ENCODE peak calls at places on chromosomes 2 and 18, in nine cellular contexts. G, K, E, R, V, X, A, H and J are unnamed samples.

GRCh38 chr18:3821524-3821923 is 371.6 kb downstream of the TGIF1 start:
- DNase-seq in K (no peak), G (no peak), E (no peak), X (no peak), A (no peak), V (no peak), R (peak; percentile 25), H (no peak), J (no peak)

GRCh38 chr2:206783718-206784117 is 18.3 kb downstream of the FASTKD2 start:
- DNase-seq in H (no peak), X (no peak), E (no peak), A (peak; percentile 29), R (peak; percentile 9), G (no peak), K (no peak), V (no peak), J (peak; percentile 13)

GRCh38 chr2:145849466-145849865 is 1329.5 kb upstream of the ZEB2 start:
- DNase-seq in K (no peak), A (no peak), H (no peak), X (no peak), G (no peak), R (no peak), E (no peak), V (no peak), J (no peak)

GRCh38 chr2:162768646-162769045 is 69.9 kb downstream of the KCNH7 start:
- DNase-seq in E (no peak), A (peak; percentile 2), R (no peak), K (no peak), X (no peak), G (peak; percentile 29), V (no peak), H (no peak), J (no peak)

GRCh38 chr2:172870396-172870795 is 134.8 kb downstream of the RAPGEF4 start:
- DNase-seq in K (no peak), G (no peak), E (no peak), X (no peak), V (no peak), A (no peak), R (no peak), H (no peak), J (no peak)

GRCh38 chr2:149561309-149561926 is 26.2 kb downstream of the MMADHC start:
- DNase-seq in R (peak; percentile 48), A (peak; percentile 47), H (peak; percentile 17), G (peak; percentile 31), K (no peak), E (no peak), X (peak; percentile 49), V (no peak), J (peak; percentile 57)

GRCh38 chr2:190447766-190448165 is 39.6 kb downstream of the MFSD6 start:
- DNase-seq in V (no peak), G (no peak), K (no peak), H (no peak), X (no peak), R (no peak), E (no peak), A (no peak), J (no peak)

GRCh38 chr2:59458862-59459261 is 1094.6 kb downstream of the BCL11A start:
- DNase-seq in G (no peak), R (no peak), X (no peak), A (no peak), H (no peak), V (no peak), E (no peak), K (no peak), J (no peak)

GRCh38 chr2:169716229-169716886 is 17.3 kb upstream of the KLHL23 start:
- DNase-seq in H (peak; percentile 54), K (no peak), E (no peak), V (no peak), X (no peak), A (peak; percentile 73), R (no peak), G (no peak), J (no peak)

GRCh38 chr2:113755690-113756063 is 765 bp downstream of the SLC35F5 start:
- DNase-seq in V (no peak), X (peak; percentile 28), E (no peak), H (no peak), G (no peak), R (peak; percentile 36), A (peak; percentile 52), K (no peak), J (peak; percentile 49)

GRCh38 chr2:189152476-189152875 is 27.1 kb downstream of the COL5A2 start:
- DNase-seq in K (no peak), R (no peak), E (no peak), V (no peak), H (no peak), G (no peak), A (no peak), X (no peak), J (no peak)

GRCh38 chr2:191304939-191305875 is 60.0 kb downstream of the MYO1B start:
- DNase-seq in G (peak; percentile 92), V (peak; percentile 75), R (peak; percentile 97), A (peak; percentile 80), X (no peak), H (peak; percentile 82), K (no peak), E (no peak), J (no peak)

GRCh38 chr2:26363323-26363722 is 16.7 kb upstream of the ADGRF3 start:
- DNase-seq in R (peak; percentile 50), H (no peak), G (no peak), E (no peak), A (no peak), K (peak; percentile 81), V (no peak), X (no peak), J (no peak)

GRCh38 chr2:236642584-236643291 is 73.1 kb downstream of the ACKR3 start:
- DNase-seq in H (peak; percentile 96), V (peak; percentile 99), A (peak; percentile 98), E (no peak), X (no peak), R (peak; percentile 97), K (peak; percentile 53), G (peak; percentile 98), J (no peak)

GRCh38 chr2:9720352-9721093 is 89.7 kb upstream of the YWHAQ start:
- DNase-seq in A (no peak), H (no peak), G (no peak), X (peak; percentile 58), K (no peak), V (no peak), R (no peak), E (no peak), J (no peak)

GRCh38 chr2:218327451-218327850 is 29.2 kb upstream of the CATIP start:
- DNase-seq in V (no peak), H (no peak), X (no peak), G (no peak), R (no peak), K (no peak), E (no peak), A (no peak), J (no peak)

GRCh38 chr2:181805228-181806038 is 86.1 kb upstream of the ITPRID2 start:
- DNase-seq in X (no peak), V (no peak), E (no peak), R (no peak), H (no peak), K (no peak), A (peak; percentile 81), G (peak; percentile 77), J (peak; percentile 29)

GRCh38 chr2:36492216-36492945 is 105.6 kb downstream of the FEZ2 start:
- DNase-seq in E (no peak), K (no peak), X (no peak), R (no peak), V (no peak), A (peak; percentile 86), H (no peak), G (no peak), J (no peak)

GRCh38 chr2:36489296-36489695 is 108.7 kb downstream of the FEZ2 start:
- DNase-seq in G (no peak), R (peak; percentile 24), V (no peak), X (no peak), E (no peak), K (no peak), H (no peak), A (peak; percentile 84), J (peak; percentile 30)

GRCh38 chr2:36487947-36488346 is 110.0 kb downstream of the FEZ2 start:
- DNase-seq in A (no peak), V (no peak), R (no peak), K (no peak), E (no peak), X (no peak), G (no peak), H (no peak), J (no peak)

GRCh38 chr2:36493221-36493620 is 104.7 kb downstream of the FEZ2 start:
- DNase-seq in V (no peak), R (no peak), X (no peak), E (peak; percentile 51), A (peak; percentile 50), H (no peak), K (no peak), G (no peak), J (no peak)

DNA sequence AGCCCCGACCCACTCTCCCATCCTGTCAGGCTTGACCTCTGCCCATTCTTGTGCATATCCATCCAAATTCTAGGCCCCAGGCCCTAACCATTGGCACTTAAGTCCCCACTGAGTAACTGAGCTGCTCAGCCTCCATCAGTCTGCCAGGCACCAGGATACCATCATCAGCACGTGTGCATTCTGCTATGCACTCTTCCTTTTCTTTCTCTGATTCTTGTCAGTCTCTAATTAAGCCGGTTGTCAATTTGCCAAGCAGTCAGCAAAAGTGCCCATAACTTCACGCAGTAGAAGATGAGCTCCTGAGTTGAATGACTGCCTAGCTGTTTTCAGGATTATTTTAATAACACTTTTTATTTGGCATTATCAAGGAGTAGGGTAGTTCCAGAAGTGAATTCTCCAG is 107.2 kb downstream of the FEZ2 start:
- DNase-seq in X (no peak), V (no peak), G (no peak), H (no peak), K (no peak), E (no peak), A (no peak), R (no peak), J (peak; percentile 79)
- H3K4me3 ChIP-seq in X (no peak overlapping the region), V (no peak overlapping the region), G (no peak overlapping the region), H (no peak overlapping the region), K (no peak overlapping the region), E (no peak overlapping the region), A (no peak overlapping the region), R (no peak overlapping the region), J (no peak overlapping the region)

GRCh38 chr2:105269426-105269825 is 27.9 kb downstream of the GPR45 start:
- DNase-seq in A (no peak), E (no peak), R (no peak), V (no peak), G (no peak), X (no peak), K (no peak), H (no peak), J (no peak)
- H3K4me3 ChIP-seq in A (no peak overlapping the region), E (no peak overlapping the region), R (no peak overlapping the region), V (no peak overlapping the region), G (no peak overlapping the region), X (no peak overlapping the region), K (no peak overlapping the region), H (no peak overlapping the region), J (no peak overlapping the region)

DNA sequence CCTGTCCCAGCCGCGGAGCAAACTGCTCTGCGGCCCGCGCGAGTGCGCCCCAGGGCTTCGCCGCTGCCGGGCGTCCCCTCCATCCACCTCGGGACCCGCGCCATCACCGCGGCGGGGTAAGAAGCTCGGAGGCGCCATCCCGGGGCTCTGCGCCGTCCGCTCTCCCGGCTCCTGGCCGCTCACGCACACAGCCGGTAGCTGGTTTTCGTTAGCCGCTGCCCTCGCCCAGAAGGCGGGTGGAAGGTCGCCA is 905 bp upstream of the GDF7 start:
- DNase-seq in G (no peak), K (no peak), H (no peak), E (no peak), V (no peak), X (no peak), A (no peak), R (no peak), J (no peak)
- H3K4me3 ChIP-seq in G (peak overlapping the region; percentile 23), K (no peak overlapping the region), H (peak overlapping the region; percentile 52), E (peak overlapping the region; percentile 43), V (peak overlapping the region; percentile 51), X (peak overlapping the region; percentile 58), A (peak overlapping the region; percentile 24), R (peak overlapping the region; percentile 15), J (peak overlapping the region; percentile 25)

GRCh38 chr2:171208648-171209047 is 48.0 kb upstream of the TLK1 start:
- DNase-seq in V (no peak), K (no peak), H (no peak), A (no peak), G (no peak), X (peak; percentile 11), R (no peak), E (no peak), J (no peak)
- H3K4me3 ChIP-seq in V (no peak overlapping the region), K (no peak overlapping the region), H (no peak overlapping the region), A (no peak overlapping the region), G (no peak overlapping the region), X (no peak overlapping the region), R (no peak overlapping the region), E (no peak overlapping the region), J (no peak overlapping the region)